ENCODE peak calls at places on chromosomes 6 and 20, in seven cellular contexts. E is fibroblast of pulmonary artery, N is GM23338, C is psoas muscle, J is stomach, K is fibroblast of mammary gland, T is OCI-LY7. S is an unnamed sample.

GRCh38 chr6:44284867-44285266 is 14.6 kb downstream of the TMEM151B start:
- DNase-seq in C (no peak), E (no peak), J (no peak), K (no peak), T (no peak), N (no peak), S (no peak)

GRCh38 chr20:588476-588875 is 21.6 kb downstream of the TCF15 start:
- DNase-seq in C (no peak), N (no peak), J (no peak), T (no peak), K (no peak), E (no peak), S (no peak)

GRCh38 chr20:3250091-3250504 is 11.1 kb upstream of the SLC4A11 start:
- DNase-seq in C (no peak), N (peak; percentile 95), T (no peak), K (no peak), E (no peak), J (no peak), S (no peak)

GRCh38 chr20:64024141-64024990 is 11.6 kb upstream of the C20orf204 start:
- DNase-seq in T (no peak), C (no peak), N (no peak), K (no peak), E (no peak), J (no peak), S (no peak)

GRCh38 chr20:63589261-63590217 is 15.5 kb upstream of the HELZ2 start:
- DNase-seq in E (no peak), J (no peak), K (peak; percentile 13), T (peak; percentile 22), C (no peak), N (no peak), S (no peak)

GRCh38 chr20:63497138-63497945 is 1.5 kb downstream of the EEF1A2 start:
- DNase-seq in E (no peak), N (no peak), K (no peak), T (no peak), C (peak; percentile 84), J (no peak), S (no peak)

GRCh38 chr6:11803596-11803981 is 25.0 kb upstream of the ADTRP start:
- DNase-seq in C (no peak), T (no peak), J (no peak), K (no peak), N (no peak), E (no peak), S (no peak)

GRCh38 chr20:45343867-45344721 is 4.1 kb downstream of the SDC4 start:
- DNase-seq in N (no peak), J (peak; percentile 68), T (no peak), K (peak; percentile 94), C (peak; percentile 82), E (peak; percentile 89), S (peak; percentile 63)

GRCh38 chr20:45340236-45340847 is 7.9 kb downstream of the SDC4 start:
- DNase-seq in K (no peak), T (no peak), C (no peak), J (peak; percentile 81), N (no peak), E (no peak), S (no peak)

GRCh38 chr20:58889334-58890072 is 37.0 kb downstream of the GNAS start:
- DNase-seq in E (no peak), K (no peak), N (no peak), C (no peak), T (peak; percentile 34), J (no peak), S (no peak)

GRCh38 chr6:33692078-33692759 is 19.3 kb downstream of the UQCC2 start:
- DNase-seq in T (no peak), K (no peak), C (peak; percentile 45), N (peak; percentile 64), E (peak; percentile 56), J (peak; percentile 66), S (peak; percentile 40)

GRCh38 chr20:44017905-44018683 is 103.4 kb downstream of the TOX2 start:
- DNase-seq in K (peak; percentile 87), N (no peak), E (peak; percentile 79), C (no peak), T (no peak), J (peak; percentile 74), S (peak; percentile 85)

GRCh38 chr6:158506577-158506976 is 53.3 kb upstream of the TMEM181 start:
- DNase-seq in N (peak; percentile 94), E (peak; percentile 13), J (no peak), K (no peak), C (no peak), T (no peak), S (no peak)

GRCh38 chr6:89989742-89990141 is 95.5 kb downstream of the GJA10 start:
- DNase-seq in J (no peak), T (no peak), E (peak; percentile 73), C (no peak), N (no peak), K (peak; percentile 66), S (no peak)

GRCh38 chr20:38873050-38873581 is 53.1 kb upstream of the FAM83D start:
- DNase-seq in E (no peak), J (no peak), N (no peak), K (no peak), C (no peak), T (peak; percentile 73), S (no peak)

GRCh38 chr6:108277831-108278230 is 17.0 kb upstream of the SNX3 start:
- DNase-seq in J (no peak), K (no peak), C (no peak), T (no peak), N (no peak), E (no peak), S (no peak)

GRCh38 chr6:118500130-118501015 is 47.7 kb upstream of the PLN start:
- DNase-seq in N (no peak), E (peak; percentile 12), C (no peak), J (no peak), K (no peak), T (no peak), S (no peak)

GRCh38 chr20:51562334-51563140 is 20.0 kb upstream of the NFATC2 start:
- DNase-seq in T (no peak), J (peak; percentile 57), C (peak; percentile 82), K (peak; percentile 95), E (peak; percentile 97), N (peak; percentile 83), S (peak; percentile 60)

DNA sequence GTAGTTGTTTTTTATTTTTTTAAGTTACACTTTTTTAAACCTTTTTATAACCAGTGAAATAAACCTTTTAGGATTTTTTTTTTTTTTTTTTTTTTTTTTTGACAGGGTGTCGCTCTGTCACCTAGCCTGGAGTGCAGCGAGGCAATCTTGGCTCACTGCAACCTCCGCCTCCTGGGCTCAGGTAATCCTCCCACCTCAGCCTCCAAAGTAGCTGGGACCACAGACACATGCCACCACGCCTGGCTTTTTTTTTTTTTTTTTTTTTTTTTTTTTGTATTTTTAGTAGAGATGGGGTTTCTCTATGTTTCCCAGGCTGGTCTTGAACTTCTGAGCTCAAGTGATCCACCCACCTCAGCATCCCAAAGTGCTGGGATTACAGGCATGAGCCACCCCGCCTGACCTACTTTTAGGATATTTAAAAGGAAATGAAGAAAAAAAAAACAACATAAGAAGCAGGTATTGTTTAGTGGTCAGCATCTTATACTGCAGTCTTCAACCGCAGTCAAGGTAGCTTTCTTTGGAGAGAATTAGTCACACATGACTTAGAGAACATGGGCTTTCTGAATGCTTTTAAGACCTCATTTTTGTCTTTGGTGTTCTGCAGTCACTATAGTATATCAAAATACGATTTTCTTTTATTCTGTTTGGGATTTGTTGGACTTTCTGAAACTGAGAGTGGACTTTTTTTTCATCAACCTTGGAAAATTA is 1.6 kb downstream of the POLR1H start:
- DNase-seq in E (no peak), J (no peak), T (peak; percentile 12), N (no peak), K (no peak), C (no peak), S (no peak)
- H3K4me3 ChIP-seq in E (peak overlapping the region; percentile 97), J (peak overlapping the region; percentile 83), T (peak overlapping the region; percentile 81), N (peak overlapping the region; percentile 83), K (peak overlapping the region; percentile 90), C (peak overlapping the region; percentile 94), S (no peak overlapping the region)

GRCh38 chr6:16239798-16240123 is 1.4 kb downstream of the GMPR start:
- DNase-seq in K (peak; percentile 35), E (no peak), J (no peak), C (no peak), N (peak; percentile 81), T (no peak), S (peak; percentile 75)
- TF ChIP-seq CTCF in K (no peak), E (no peak), J (no peak), C (no peak), N (no peak), T (no peak), S (no peak)

DNA sequence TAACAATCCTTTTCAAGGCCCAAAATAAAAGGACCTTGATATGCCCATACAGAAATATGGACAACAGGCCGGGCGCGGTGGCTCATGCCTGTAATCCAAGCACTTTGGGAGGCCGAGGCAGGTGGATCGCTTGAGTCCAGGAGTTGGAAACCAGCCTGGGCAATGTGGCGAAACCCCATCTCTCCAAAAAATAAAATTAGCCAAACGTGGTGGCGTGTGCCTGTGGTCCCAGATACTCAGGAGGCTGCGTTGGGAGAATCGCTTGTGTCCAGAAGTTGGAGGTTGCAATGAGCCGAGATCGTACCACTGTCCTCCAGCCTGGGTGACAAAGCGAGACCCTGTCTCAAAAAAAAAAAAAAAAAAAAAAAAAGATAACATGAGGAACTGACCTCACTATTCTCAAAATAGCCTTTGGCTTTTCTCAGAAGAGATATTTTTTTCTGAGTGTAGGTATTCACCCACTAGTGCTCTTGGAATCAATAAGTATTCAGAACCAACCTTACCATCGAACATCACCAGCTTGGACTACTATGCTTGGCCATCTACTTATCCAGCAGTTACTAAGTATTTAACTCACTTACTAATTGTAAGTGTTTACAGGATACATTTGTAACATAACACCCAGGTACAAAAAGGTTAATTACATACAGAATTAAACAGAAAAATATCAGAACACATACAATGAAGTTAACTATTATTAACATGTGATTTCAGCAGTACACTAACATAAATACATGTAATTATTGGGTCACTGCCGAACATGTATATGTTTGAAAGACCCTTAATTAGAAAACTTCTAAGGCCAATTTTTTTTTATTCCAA is 99.2 kb downstream of the OR2B2 start:
- DNase-seq in E (no peak), C (no peak), K (no peak), T (peak; percentile 82), J (no peak), N (peak; percentile 16), S (no peak)
- H3K4me3 ChIP-seq in E (no peak overlapping the region), C (no peak overlapping the region), K (no peak overlapping the region), T (peak overlapping the region; percentile 68), J (no peak overlapping the region), N (peak overlapping the region; percentile 57), S (no peak overlapping the region)

GRCh38 chr6:159879829-159880228 is 11.0 kb upstream of the MAS1 start:
- DNase-seq in K (no peak), J (no peak), T (no peak), C (no peak), E (no peak), N (no peak), S (no peak)

GRCh38 chr6:159875194-159875593 is 15.6 kb upstream of the MAS1 start:
- DNase-seq in T (peak; percentile 24), C (no peak), K (no peak), E (no peak), N (peak; percentile 67), J (no peak), S (no peak)

GRCh38 chr6:159874475-159874874 is 16.3 kb upstream of the MAS1 start:
- DNase-seq in J (peak; percentile 48), K (peak; percentile 49), N (no peak), C (no peak), E (peak; percentile 69), T (no peak), S (no peak)

GRCh38 chr6:159878341-159878740 is 12.4 kb upstream of the MAS1 start:
- DNase-seq in E (no peak), C (no peak), J (no peak), K (no peak), T (no peak), N (no peak), S (no peak)

GRCh38 chr6:159877256-159877808 is 13.5 kb upstream of the MAS1 start:
- DNase-seq in E (no peak), N (no peak), J (no peak), K (no peak), T (no peak), C (no peak), S (no peak)
- TF ChIP-seq CTCF in E (no peak), N (no peak), J (no peak), K (no peak), T (no peak), C (no peak), S (no peak)